ENCODE peak calls at places on chromosome 13, in six cellular contexts. F, B, X, R, Z and U are unnamed samples.

GRCh38 chr13:22047082-22047784 is 376.4 kb downstream of the FGF9 start:
- DNase-seq in Z (no peak), B (no peak), X (no peak), F (no peak), R (no peak), U (no peak)

GRCh38 chr13:27496851-27497250 is 46.5 kb upstream of the MTIF3 start:
- DNase-seq in F (no peak), X (no peak), B (no peak), R (no peak), Z (no peak), U (no peak)

GRCh38 chr13:40528881-40529280 is 137.6 kb downstream of the FOXO1 start:
- DNase-seq in B (no peak), X (peak), Z (no peak), F (no peak), R (peak), U (no peak)

GRCh38 chr13:32951580-32951979 is 64.6 kb upstream of the KL start:
- DNase-seq in B (no peak), X (no peak), F (peak), Z (no peak), R (no peak), U (no peak)

GRCh38 chr13:69857188-69857821 is 250.3 kb upstream of the ATXN8OS start:
- DNase-seq in F (peak), B (no peak), X (no peak), Z (no peak), R (peak), U (peak)

GRCh38 chr13:112875627-112876026 is 93.4 kb upstream of the MCF2L start:
- DNase-seq in R (no peak), F (no peak), B (no peak), X (no peak), Z (no peak), U (no peak)

GRCh38 chr13:30339721-30340366 is 32.5 kb upstream of the KATNAL1 start:
- DNase-seq in B (no peak), R (no peak), F (no peak), X (no peak), Z (no peak), U (no peak)

GRCh38 chr13:70668293-70668692 is 560.0 kb upstream of the KLHL1 start:
- DNase-seq in F (no peak), B (no peak), Z (no peak), R (peak), X (no peak), U (no peak)

GRCh38 chr13:113078895-113079720 is 26.5 kb upstream of the F7 start:
- DNase-seq in Z (no peak), F (no peak), B (no peak), R (no peak), X (no peak), U (no peak)

GRCh38 chr13:37138169-37138568 is 32.7 kb upstream of the CSNK1A1L start:
- DNase-seq in X (peak), R (no peak), Z (no peak), B (no peak), F (no peak), U (no peak)

GRCh38 chr13:76019421-76020044 is 383.4 kb downstream of the LMO7 start:
- DNase-seq in B (peak), X (no peak), F (no peak), Z (no peak), R (no peak), U (no peak)

GRCh38 chr13:45538382-45538781 is 73.6 kb downstream of the COG3 start:
- DNase-seq in F (peak), X (no peak), Z (no peak), R (no peak), B (no peak), U (no peak)